ENCODE peak calls at places on chromosome 14, in eight cellular contexts. A is brain microvascular endothelial cell, W is bronchial epithelial cell, Q is GM10248, R is cardiac fibroblast, O is lower leg skin, C is thoracic aorta, E is A549. B is an unnamed sample.

GRCh38 chr14:91138511-91139359 is 24.9 kb downstream of the DGLUCY start:
- DNase-seq in E (peak), W (peak), A (peak), C (no peak), Q (peak), O (no peak), R (peak), B (no peak)

GRCh38 chr14:70872678-70873020 is 34.6 kb upstream of the PCNX1 start:
- DNase-seq in Q (no peak), A (no peak), W (no peak), E (no peak), R (no peak), O (no peak), C (no peak), B (no peak)

GRCh38 chr14:44404021-44404420 is 103.1 kb downstream of the FSCB start:
- DNase-seq in E (no peak), A (no peak), R (peak), Q (no peak), O (no peak), W (no peak), C (no peak), B (no peak)

GRCh38 chr14:69044965-69045555 is 66.0 kb upstream of the ACTN1 start:
- DNase-seq in O (no peak), E (no peak), A (no peak), C (peak), R (peak), W (peak), Q (no peak), B (no peak)

GRCh38 chr14:59630281-59630963 is 53.8 kb upstream of the CCDC175 start:
- DNase-seq in O (no peak), A (no peak), R (peak), C (peak), E (no peak), W (no peak), Q (no peak), B (no peak)

GRCh38 chr14:62308927-62309326 is 546.7 kb downstream of the SNAPC1 start:
- DNase-seq in Q (no peak), C (no peak), A (no peak), R (no peak), O (peak), E (no peak), W (no peak), B (no peak)

GRCh38 chr14:64246688-64247087 is 47.5 kb downstream of the ESR2 start:
- DNase-seq in E (no peak), W (no peak), A (no peak), Q (no peak), C (no peak), R (no peak), O (no peak), B (no peak)

GRCh38 chr14:52342849-52343606 is 28.9 kb downstream of the PTGER2 start:
- DNase-seq in W (peak), O (no peak), C (no peak), Q (no peak), E (no peak), R (peak), A (no peak), B (no peak)

GRCh38 chr14:36816481-36816880 is 154.8 kb downstream of the PAX9 start:
- DNase-seq in O (no peak), R (no peak), E (no peak), W (peak), Q (no peak), C (no peak), A (no peak), B (no peak)

GRCh38 chr14:100384819-100385813 is 62.0 kb downstream of the SLC25A47 start:
- DNase-seq in W (peak), Q (no peak), O (no peak), C (no peak), R (peak), A (peak), E (peak), B (no peak)

GRCh38 chr14:102238766-102239165 is 66.2 kb downstream of the MOK start:
- DNase-seq in O (no peak), Q (no peak), C (no peak), A (no peak), W (no peak), R (no peak), E (no peak), B (no peak)

GRCh38 chr14:47389520-47389919 is 285.9 kb downstream of the MDGA2 start:
- DNase-seq in E (no peak), R (no peak), O (no peak), Q (no peak), A (no peak), W (no peak), C (no peak), B (no peak)

GRCh38 chr14:73728106-73729014 is 14.2 kb upstream of the PNMA1 start:
- DNase-seq in O (peak), R (peak), E (peak), C (no peak), Q (peak), A (peak), W (peak), B (peak)

GRCh38 chr14:60710506-60710905 is 13.6 kb downstream of the SIX4 start:
- DNase-seq in R (no peak), A (no peak), O (no peak), C (no peak), W (no peak), Q (no peak), E (no peak), B (no peak)

GRCh38 chr14:100450049-100450448 is 126.9 kb downstream of the SLC25A47 start:
- DNase-seq in R (no peak), A (no peak), O (no peak), Q (no peak), C (no peak), E (no peak), W (no peak), B (no peak)

GRCh38 chr14:77064535-77065178 is 33.4 kb upstream of the CIPC start:
- DNase-seq in Q (no peak), A (no peak), R (no peak), W (no peak), C (no peak), O (no peak), E (no peak), B (no peak)

GRCh38 chr14:92847220-92848148 is 53.4 kb downstream of the GOLGA5 start:
- DNase-seq in C (no peak), O (no peak), R (no peak), E (no peak), A (no peak), Q (no peak), W (no peak), B (no peak)

GRCh38 chr14:38256358-38256840 is 506 bp upstream of the CLEC14A start:
- DNase-seq in A (peak), R (peak), W (no peak), O (peak), C (no peak), Q (peak), E (no peak), B (no peak)
- TF ChIP-seq CTCF in A (no peak), R (peak), W (no peak), O (no peak), C (no peak), Q (no peak), E (no peak), B (no peak)

DNA sequence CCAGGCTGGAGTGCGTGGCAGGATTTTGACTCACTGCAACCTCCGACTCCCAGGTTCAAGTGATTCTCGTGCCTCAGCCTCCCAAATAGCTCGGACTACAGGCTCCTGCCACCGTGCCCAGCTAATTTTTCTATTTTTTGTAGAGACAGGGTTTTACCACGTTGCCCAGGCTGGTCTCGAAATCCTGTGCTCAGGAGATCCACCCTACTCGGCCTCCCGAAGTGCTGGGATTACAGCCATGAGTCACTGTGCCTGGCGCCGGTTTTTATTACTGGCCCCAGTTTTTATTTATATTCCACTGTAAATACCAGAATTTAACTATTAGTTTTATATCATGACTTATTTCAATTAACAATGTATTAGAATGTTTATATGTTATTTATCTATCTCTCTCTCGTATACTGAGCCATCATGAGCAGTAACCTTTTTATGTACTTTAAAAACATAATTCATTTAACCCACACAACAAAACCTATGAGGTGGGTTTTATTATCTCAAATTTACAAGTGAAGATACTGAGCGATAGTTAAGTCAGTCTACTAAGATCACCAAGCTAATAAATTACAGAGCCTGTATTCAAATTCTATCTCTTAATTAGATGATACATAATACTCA is 47.8 kb downstream of the HECTD1 start:
- DNase-seq in W (no peak), Q (no peak), C (no peak), E (no peak), A (peak), R (peak), O (no peak), B (no peak)
- TF ChIP-seq CTCF in W (no peak), Q (no peak), C (no peak), E (no peak), A (no peak), R (no peak), O (no peak), B (no peak)

GRCh38 chr14:20469890-20470858 is 968 bp downstream of the PNP start:
- DNase-seq in A (peak), C (peak), O (peak), R (peak), W (peak), E (peak), Q (peak), B (peak)

GRCh38 chr14:20469242-20469889 is at the start of gene PNP:
- DNase-seq in E (peak), C (peak), Q (peak), W (peak), O (peak), R (peak), A (peak), B (peak)

GRCh38 chr14:20472566-20473206 is 3.5 kb downstream of the PNP start:
- DNase-seq in R (no peak), W (no peak), O (no peak), A (no peak), E (no peak), C (no peak), Q (no peak), B (no peak)

GRCh38 chr14:20468773-20469241 is 399 bp upstream of the PNP start:
- DNase-seq in A (no peak), R (no peak), C (no peak), O (no peak), E (peak), W (no peak), Q (peak), B (no peak)
- TF ChIP-seq CTCF in A (no peak), R (no peak), C (no peak), O (no peak), E (no peak), W (no peak), Q (no peak), B (no peak)

GRCh38 chr14:74946659-74947281 is 8.6 kb downstream of the PGF start:
- DNase-seq in A (no peak), C (no peak), R (no peak), E (no peak), W (peak), Q (no peak), O (no peak), B (no peak)
- TF ChIP-seq CTCF in A (no peak), C (peak), R (no peak), E (no peak), W (no peak), Q (no peak), O (no peak), B (no peak)